ENCODE peak calls at places on chromosome X, in five cellular contexts. T is AG04450, F is left ventricle myocardium inferior, B is cardiac fibroblast, O is lower lobe of right lung. I is an unnamed sample.

GRCh38 chrX:120839506-120839905 is 36.2 kb downstream of the CT47B1 start:
- DNase-seq in T (no peak), F (no peak), B (peak), O (no peak), I (no peak)

GRCh38 chrX:46549914-46550313 is 4.7 kb upstream of the ZNF674 start:
- DNase-seq in B (no peak), O (no peak), F (no peak), T (no peak), I (no peak)

GRCh38 chrX:123771449-123772064 is 38.7 kb upstream of the THOC2 start:
- DNase-seq in T (no peak), O (no peak), B (no peak), F (no peak), I (no peak)

GRCh38 chrX:34503119-34503518 is 154.0 kb downstream of the TMEM47 start:
- DNase-seq in F (no peak), B (no peak), O (no peak), T (no peak), I (no peak)

GRCh38 chrX:79413009-79413408 is 45.9 kb upstream of the ITM2A start:
- DNase-seq in O (no peak), B (peak), F (no peak), T (no peak), I (no peak)

GRCh38 chrX:48492293-48492910 is 16.4 kb upstream of the PORCN start:
- DNase-seq in O (no peak), T (no peak), F (no peak), B (peak), I (peak)

GRCh38 chrX:2351321-2351720 is 149.5 kb downstream of the DHRSX start:
- DNase-seq in B (peak), O (no peak), T (peak), F (no peak), I (no peak)

GRCh38 chrX:47316276-47317025 is 53.9 kb upstream of the ZNF157 start:
- DNase-seq in T (no peak), F (no peak), O (no peak), B (no peak), I (peak)

GRCh38 chrX:66634272-66634671 is 4.6 kb downstream of the EDA2R start:
- DNase-seq in T (no peak), B (peak), F (no peak), O (no peak), I (no peak)

GRCh38 chrX:134670241-134670811 is 12.1 kb upstream of the PLAC1 start:
- DNase-seq in O (peak), B (peak), F (no peak), T (peak), I (no peak)

GRCh38 chrX:17590892-17591740 is 146.2 kb upstream of the SCML1 start:
- DNase-seq in B (peak), T (no peak), O (peak), F (peak), I (no peak)

GRCh38 chrX:2692221-2693122 is 1.4 kb downstream of the CD99 start:
- DNase-seq in O (peak), B (peak), F (peak), T (no peak), I (peak)

GRCh38 chrX:42472727-42473126 is 305.2 kb downstream of the PPP1R2C start:
- DNase-seq in T (no peak), B (no peak), O (no peak), F (no peak), I (no peak)

GRCh38 chrX:139798701-139799100 is 90.7 kb upstream of the MCF2 start:
- DNase-seq in B (no peak), T (no peak), O (no peak), F (no peak), I (no peak)

GRCh38 chrX:155995476-155995875 is 2.0 kb upstream of the IL9R start:
- DNase-seq in T (no peak), F (no peak), B (no peak), O (no peak), I (no peak)

GRCh38 chrX:150269613-150270254 is 93.4 kb upstream of the MAMLD1 start:
- DNase-seq in F (no peak), O (no peak), T (no peak), B (no peak), I (no peak)

GRCh38 chrX:24357101-24357500 is 3.3 kb upstream of the SUPT20HL1 start:
- DNase-seq in B (peak), O (no peak), T (no peak), F (no peak), I (no peak)

GRCh38 chrX:130121505-130121800 is 11.2 kb upstream of the ELF4 start:
- DNase-seq in O (no peak), T (no peak), F (no peak), B (no peak), I (no peak)
- H3K4me3 ChIP-seq in O (peak), T (no peak), F (peak), B (no peak), I (no peak)

DNA sequence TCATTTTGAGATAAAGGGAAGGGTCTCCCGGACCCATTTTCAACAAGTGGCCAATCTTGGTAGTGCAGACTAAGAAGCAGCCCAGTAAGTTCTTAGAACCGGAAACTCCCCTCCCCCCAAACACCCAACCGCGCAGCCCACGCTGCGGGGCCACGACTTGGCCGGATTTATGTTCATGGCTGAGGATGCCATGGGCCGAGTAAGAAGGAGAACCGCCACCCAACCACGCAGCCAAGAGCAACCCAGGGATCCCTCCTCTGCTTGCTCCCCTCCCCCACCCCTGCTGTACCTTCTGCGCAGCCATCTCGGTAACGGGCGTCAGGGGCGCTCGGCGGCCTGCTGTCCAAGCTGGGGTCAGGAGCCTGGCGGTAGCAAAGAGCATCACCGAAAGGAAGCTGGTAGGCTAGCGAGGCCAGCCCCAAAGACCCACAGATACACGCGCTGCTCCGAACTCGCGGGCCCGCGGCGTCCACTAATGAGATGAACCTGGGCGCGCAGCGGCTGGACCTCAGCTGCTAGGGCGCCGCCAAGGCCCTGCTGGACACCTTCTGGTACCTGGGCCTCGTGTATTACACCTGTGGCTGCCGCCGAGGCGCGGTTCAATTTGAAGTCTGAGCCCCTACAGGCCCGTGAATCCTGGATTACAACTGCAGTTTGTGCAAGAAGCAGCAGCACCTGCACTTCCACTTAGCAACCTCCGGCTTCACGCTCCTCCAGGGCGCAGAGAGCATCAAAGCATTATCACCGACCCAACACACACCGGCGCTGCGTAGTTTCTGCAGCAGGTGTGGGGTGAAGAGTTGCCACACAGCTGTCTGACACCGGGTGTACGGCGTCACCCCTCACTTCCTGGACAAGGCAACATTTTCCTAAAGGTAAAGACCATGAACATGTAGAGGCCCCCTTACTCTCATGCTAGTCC is 63.4 kb downstream of the NUDT10 start:
- DNase-seq in B (no peak), F (no peak), T (no peak), O (peak), I (peak)
- H3K4me3 ChIP-seq in B (peak), F (peak), T (peak), O (peak), I (peak)

GRCh38 chrX:77448170-77448569 is 981 bp downstream of the FGF16 start:
- DNase-seq in F (no peak), B (no peak), O (no peak), T (no peak), I (no peak)
- H3K4me3 ChIP-seq in F (peak), B (no peak), O (no peak), T (no peak), I (no peak)

GRCh38 chrX:9913041-9913440 is 54.1 kb upstream of the CLDN34 start:
- DNase-seq in O (no peak), T (no peak), B (peak), F (no peak), I (no peak)
- H3K4me3 ChIP-seq in O (no peak), T (peak), B (no peak), F (no peak), I (no peak)

DNA sequence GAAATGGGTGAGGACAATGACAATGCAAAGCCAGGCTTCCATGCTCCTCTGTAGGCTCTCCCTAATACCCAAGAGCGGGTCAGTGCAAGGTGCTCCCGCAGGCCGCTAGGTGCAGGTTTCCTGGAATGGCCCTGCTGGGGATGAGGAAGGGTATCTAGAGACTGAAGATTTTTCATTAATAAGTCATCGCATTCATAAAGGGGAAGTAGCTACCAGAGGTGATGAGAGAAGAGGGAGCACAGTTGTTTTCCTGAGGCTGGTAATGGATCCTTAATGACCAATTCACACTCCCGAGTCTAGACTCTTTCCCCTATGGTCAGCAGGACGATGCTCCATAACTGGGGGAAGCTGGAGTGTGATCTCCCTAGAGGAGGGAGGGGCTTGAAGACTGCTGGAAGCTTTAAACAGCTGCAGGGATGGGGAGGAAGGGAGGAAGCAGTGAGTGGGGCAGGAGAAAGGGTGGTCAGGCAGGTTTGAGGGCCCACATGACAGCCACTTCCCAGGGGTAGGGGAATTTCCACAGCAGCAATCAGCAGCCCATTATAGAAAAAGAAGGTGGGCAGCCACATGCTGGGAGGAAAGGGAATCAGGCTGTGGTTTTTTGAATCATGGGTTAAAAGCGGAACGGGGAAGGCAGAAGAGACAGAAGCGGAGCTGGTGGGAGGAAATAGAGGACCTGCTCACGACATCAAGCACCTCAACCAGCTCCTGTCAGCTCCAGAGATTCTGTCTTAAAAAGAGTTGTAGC is 10.2 kb upstream of the ATP6AP2 start:
- DNase-seq in O (no peak), F (no peak), B (no peak), T (no peak), I (no peak)
- H3K4me3 ChIP-seq in O (no peak), F (no peak), B (no peak), T (no peak), I (peak)

GRCh38 chrX:71227370-71228062 is 4.5 kb downstream of the GJB1 start:
- DNase-seq in B (no peak), O (no peak), F (no peak), T (no peak), I (no peak)
- H3K4me3 ChIP-seq in B (no peak), O (no peak), F (no peak), T (no peak), I (no peak)

DNA sequence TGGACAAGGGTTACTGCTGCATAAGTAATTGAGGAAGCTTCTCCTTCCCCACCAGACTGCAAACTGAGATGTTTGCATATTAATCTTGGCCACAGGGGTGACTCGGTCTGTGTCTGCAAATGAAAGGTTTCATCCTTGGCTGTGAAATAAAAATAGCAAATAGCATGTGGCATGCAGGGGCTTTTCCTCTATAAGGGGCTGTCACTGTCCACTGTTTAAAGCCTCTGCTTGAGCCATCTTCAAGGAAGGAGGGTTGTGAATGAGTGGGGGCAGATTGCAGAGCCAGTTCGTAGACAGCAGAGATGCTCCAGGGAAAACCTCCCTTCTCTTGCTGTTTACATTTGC is 33.3 kb downstream of the TMSB4X start:
- DNase-seq in O (no peak), T (no peak), B (no peak), F (no peak), I (no peak)
- H3K4me3 ChIP-seq in O (no peak), T (no peak), B (no peak), F (no peak), I (no peak)

GRCh38 chrX:114581528-114582263 is 2.2 kb upstream of the HTR2C start:
- DNase-seq in B (no peak), T (no peak), O (no peak), F (no peak), I (no peak)
- H3K4me3 ChIP-seq in B (no peak), T (no peak), O (no peak), F (peak), I (no peak)

I was measured in spleen.